ENCODE peak calls at places on chromosomes 3 and 15, in five cellular contexts. One of them, this sample, is unnamed.
A peak's percentile ranks its signal among the peaks of the same experiment; 100 is the strongest.

GRCh38 chr15:60614862-60615771 is 136.2 kb upstream of the ICE2 start:
- DNase-seq in left ventricle myocardium inferior: no peak
- DNase-seq in lower lobe of right lung: no peak
- DNase-seq in PC-9: peak; percentile 78
- DNase-seq in ovary: no peak
- DNase-seq in this sample: no peak

GRCh38 chr15:101428758-101429157 is 60.7 kb downstream of the PCSK6 start:
- DNase-seq in left ventricle myocardium inferior: no peak
- DNase-seq in lower lobe of right lung: no peak
- DNase-seq in PC-9: no peak
- DNase-seq in ovary: no peak
- DNase-seq in this sample: no peak

GRCh38 chr3:133888739-133889340 is 6.8 kb downstream of the RAB6B start:
- DNase-seq in left ventricle myocardium inferior: no peak
- DNase-seq in lower lobe of right lung: peak; percentile 19
- DNase-seq in PC-9: no peak
- DNase-seq in ovary: no peak
- DNase-seq in this sample: no peak

GRCh38 chr3:39148116-39149058 is 5.0 kb downstream of the CSRNP1 start:
- DNase-seq in left ventricle myocardium inferior: no peak
- DNase-seq in lower lobe of right lung: no peak
- DNase-seq in PC-9: no peak
- DNase-seq in ovary: no peak
- DNase-seq in this sample: peak; percentile 74

GRCh38 chr15:28060005-28060404 is 39.1 kb downstream of the OCA2 start:
- DNase-seq in left ventricle myocardium inferior: no peak
- DNase-seq in lower lobe of right lung: no peak
- DNase-seq in PC-9: no peak
- DNase-seq in ovary: no peak
- DNase-seq in this sample: no peak

GRCh38 chr3:177126015-177126773 is 71.1 kb downstream of the TBL1XR1 start:
- DNase-seq in left ventricle myocardium inferior: no peak
- DNase-seq in lower lobe of right lung: no peak
- DNase-seq in PC-9: no peak
- DNase-seq in ovary: no peak
- DNase-seq in this sample: peak; percentile 93

GRCh38 chr3:56370991-56371775 is 97.1 kb downstream of the ERC2 start:
- DNase-seq in left ventricle myocardium inferior: no peak
- DNase-seq in lower lobe of right lung: no peak
- DNase-seq in PC-9: no peak
- DNase-seq in ovary: no peak
- DNase-seq in this sample: no peak

GRCh38 chr15:40436892-40437753 is 3.6 kb upstream of the BAHD1 start:
- DNase-seq in left ventricle myocardium inferior: no peak
- DNase-seq in lower lobe of right lung: no peak
- DNase-seq in PC-9: no peak
- DNase-seq in ovary: no peak
- DNase-seq in this sample: no peak

GRCh38 chr15:48352474-48353072 is 21.3 kb downstream of the DUT start:
- DNase-seq in left ventricle myocardium inferior: no peak
- DNase-seq in lower lobe of right lung: no peak
- DNase-seq in PC-9: peak; percentile 61
- DNase-seq in ovary: peak; percentile 60
- DNase-seq in this sample: peak; percentile 82

GRCh38 chr15:89143503-89144162 is 55.4 kb downstream of the ABHD2 start:
- DNase-seq in left ventricle myocardium inferior: no peak
- DNase-seq in lower lobe of right lung: no peak
- DNase-seq in PC-9: peak; percentile 75
- DNase-seq in ovary: no peak
- DNase-seq in this sample: peak; percentile 92

GRCh38 chr3:124587053-124587408 is 143.2 kb upstream of the UMPS start:
- DNase-seq in left ventricle myocardium inferior: no peak
- DNase-seq in lower lobe of right lung: no peak
- DNase-seq in PC-9: peak; percentile 59
- DNase-seq in ovary: no peak
- DNase-seq in this sample: peak; percentile 44

GRCh38 chr15:43168192-43169107 is 16.8 kb upstream of the CCNDBP1 start:
- DNase-seq in left ventricle myocardium inferior: no peak
- DNase-seq in lower lobe of right lung: no peak
- DNase-seq in PC-9: no peak
- DNase-seq in ovary: no peak
- DNase-seq in this sample: peak; percentile 87

GRCh38 chr3:188295876-188296275 is 141.9 kb downstream of the LPP start:
- DNase-seq in left ventricle myocardium inferior: no peak
- DNase-seq in lower lobe of right lung: no peak
- DNase-seq in PC-9: no peak
- DNase-seq in ovary: no peak
- DNase-seq in this sample: no peak

GRCh38 chr15:92960996-92961681 is 61.0 kb downstream of the CHD2 start:
- DNase-seq in left ventricle myocardium inferior: no peak
- DNase-seq in lower lobe of right lung: no peak
- DNase-seq in PC-9: no peak
- DNase-seq in ovary: no peak
- DNase-seq in this sample: no peak

GRCh38 chr3:190385835-190386688 is 1.9 kb upstream of the CLDN16 start:
- DNase-seq in left ventricle myocardium inferior: no peak
- DNase-seq in lower lobe of right lung: no peak
- DNase-seq in PC-9: peak; percentile 95
- DNase-seq in ovary: no peak
- DNase-seq in this sample: peak; percentile 94

GRCh38 chr3:47014036-47014435 is 34.6 kb downstream of the NBEAL2 start:
- DNase-seq in left ventricle myocardium inferior: no peak
- DNase-seq in lower lobe of right lung: no peak
- DNase-seq in PC-9: no peak
- DNase-seq in ovary: no peak
- DNase-seq in this sample: no peak

GRCh38 chr3:62875103-62876002 is at the start of gene CADPS:
- DNase-seq in left ventricle myocardium inferior: peak; percentile 15
- DNase-seq in lower lobe of right lung: peak; percentile 27
- DNase-seq in PC-9: no peak
- DNase-seq in ovary: no peak
- DNase-seq in this sample: no peak

GRCh38 chr3:14780927-14781507 is 37.7 kb upstream of the FGD5 start:
- DNase-seq in left ventricle myocardium inferior: peak; percentile 64
- DNase-seq in lower lobe of right lung: peak; percentile 68
- DNase-seq in PC-9: peak; percentile 38
- DNase-seq in ovary: peak; percentile 40
- DNase-seq in this sample: peak; percentile 5

GRCh38 chr3:133643611-133644010 is 18.1 kb downstream of the TOPBP1 start:
- DNase-seq in left ventricle myocardium inferior: no peak
- DNase-seq in lower lobe of right lung: no peak
- DNase-seq in PC-9: no peak
- DNase-seq in ovary: no peak
- DNase-seq in this sample: no peak

GRCh38 chr3:30873667-30874066 is 20.8 kb downstream of the GADL1 start:
- DNase-seq in left ventricle myocardium inferior: no peak
- DNase-seq in lower lobe of right lung: no peak
- DNase-seq in PC-9: no peak
- DNase-seq in ovary: no peak
- DNase-seq in this sample: no peak

GRCh38 chr3:138774529-138775253 is 60.0 kb downstream of the PIK3CB start:
- DNase-seq in left ventricle myocardium inferior: no peak
- DNase-seq in lower lobe of right lung: no peak
- DNase-seq in PC-9: peak; percentile 93
- DNase-seq in ovary: peak; percentile 75
- DNase-seq in this sample: peak; percentile 99

GRCh38 chr3:45881031-45882022 is 5.0 kb upstream of the CCR9 start:
- DNase-seq in left ventricle myocardium inferior: no peak
- DNase-seq in lower lobe of right lung: no peak
- DNase-seq in PC-9: peak; percentile 57
- DNase-seq in ovary: no peak
- DNase-seq in this sample: no peak

GRCh38 chr3:195549931-195550519 is 6.9 kb upstream of the PPP1R2 start:
- DNase-seq in left ventricle myocardium inferior: no peak
- DNase-seq in lower lobe of right lung: no peak
- DNase-seq in PC-9: peak; percentile 25
- DNase-seq in ovary: no peak
- DNase-seq in this sample: no peak

GRCh38 chr15:74242296-74242929 is 6.3 kb downstream of the CCDC33 start:
- DNase-seq in left ventricle myocardium inferior: no peak
- DNase-seq in lower lobe of right lung: no peak
- DNase-seq in PC-9: peak; percentile 40
- DNase-seq in ovary: no peak
- DNase-seq in this sample: peak; percentile 36

GRCh38 chr3:130963878-130964277 is 62.7 kb downstream of the ASTE1 start:
- DNase-seq in left ventricle myocardium inferior: no peak
- DNase-seq in lower lobe of right lung: no peak
- DNase-seq in PC-9: peak; percentile 78
- DNase-seq in ovary: no peak
- DNase-seq in this sample: peak; percentile 96

GRCh38 chr15:49423906-49424520 is 971 bp downstream of the FGF7 start:
- DNase-seq in left ventricle myocardium inferior: no peak
- DNase-seq in lower lobe of right lung: no peak
- DNase-seq in PC-9: no peak
- DNase-seq in ovary: no peak
- DNase-seq in this sample: no peak

GRCh38 chr3:58020740-58021071 is 12.5 kb downstream of the FLNB start:
- DNase-seq in left ventricle myocardium inferior: no peak
- DNase-seq in lower lobe of right lung: no peak
- DNase-seq in PC-9: no peak
- DNase-seq in ovary: no peak
- DNase-seq in this sample: no peak

GRCh38 chr3:38834110-38834509 is 18.1 kb upstream of the SCN10A start:
- DNase-seq in left ventricle myocardium inferior: peak; percentile 60
- DNase-seq in lower lobe of right lung: no peak
- DNase-seq in PC-9: no peak
- DNase-seq in ovary: peak; percentile 20
- DNase-seq in this sample: peak; percentile 92

GRCh38 chr3:100257601-100258000 is 3.2 kb upstream of the TBC1D23 start:
- DNase-seq in left ventricle myocardium inferior: no peak
- DNase-seq in lower lobe of right lung: no peak
- DNase-seq in PC-9: no peak
- DNase-seq in ovary: no peak
- DNase-seq in this sample: peak; percentile 50

GRCh38 chr3:126908752-126909275 is 74.1 kb upstream of the PLXNA1 start:
- DNase-seq in left ventricle myocardium inferior: no peak
- DNase-seq in lower lobe of right lung: no peak
- DNase-seq in PC-9: peak; percentile 90
- DNase-seq in ovary: no peak
- DNase-seq in this sample: no peak

GRCh38 chr3:88807471-88808090 is 299.8 kb upstream of the EPHA3 start:
- DNase-seq in left ventricle myocardium inferior: no peak
- DNase-seq in lower lobe of right lung: no peak
- DNase-seq in PC-9: no peak
- DNase-seq in ovary: no peak
- DNase-seq in this sample: peak; percentile 73

GRCh38 chr3:89172150-89172549 is 64.7 kb downstream of the EPHA3 start:
- DNase-seq in left ventricle myocardium inferior: no peak
- DNase-seq in lower lobe of right lung: no peak
- DNase-seq in PC-9: no peak
- DNase-seq in ovary: no peak
- DNase-seq in this sample: no peak

GRCh38 chr3:172646439-172647015 is 64.3 kb downstream of the NCEH1 start:
- DNase-seq in left ventricle myocardium inferior: no peak
- DNase-seq in lower lobe of right lung: no peak
- DNase-seq in PC-9: no peak
- DNase-seq in ovary: no peak
- DNase-seq in this sample: peak; percentile 79

GRCh38 chr15:61839541-61839940 is 220.7 kb downstream of the VPS13C start:
- DNase-seq in left ventricle myocardium inferior: no peak
- DNase-seq in lower lobe of right lung: no peak
- DNase-seq in PC-9: no peak
- DNase-seq in ovary: no peak
- DNase-seq in this sample: peak; percentile 75

GRCh38 chr3:109445210-109445609 is 107.9 kb upstream of the DPPA4 start:
- DNase-seq in left ventricle myocardium inferior: no peak
- DNase-seq in lower lobe of right lung: no peak
- DNase-seq in PC-9: no peak
- DNase-seq in ovary: no peak
- DNase-seq in this sample: no peak
- TF ChIP-seq CTCF in left ventricle myocardium inferior: no peak
- TF ChIP-seq CTCF in lower lobe of right lung: no peak
- TF ChIP-seq CTCF in PC-9: no peak
- TF ChIP-seq CTCF in ovary: no peak
- TF ChIP-seq CTCF in this sample: no peak

GRCh38 chr3:4928277-4928789 is 50.9 kb upstream of the BHLHE40 start:
- DNase-seq in left ventricle myocardium inferior: no peak
- DNase-seq in lower lobe of right lung: no peak
- DNase-seq in PC-9: no peak
- DNase-seq in ovary: no peak
- DNase-seq in this sample: no peak
- H3K4me3 ChIP-seq in left ventricle myocardium inferior: no peak overlapping the region
- H3K4me3 ChIP-seq in lower lobe of right lung: no peak overlapping the region
- H3K4me3 ChIP-seq in PC-9: no peak overlapping the region
- H3K4me3 ChIP-seq in ovary: no peak overlapping the region
- H3K4me3 ChIP-seq in this sample: no peak overlapping the region

DNA sequence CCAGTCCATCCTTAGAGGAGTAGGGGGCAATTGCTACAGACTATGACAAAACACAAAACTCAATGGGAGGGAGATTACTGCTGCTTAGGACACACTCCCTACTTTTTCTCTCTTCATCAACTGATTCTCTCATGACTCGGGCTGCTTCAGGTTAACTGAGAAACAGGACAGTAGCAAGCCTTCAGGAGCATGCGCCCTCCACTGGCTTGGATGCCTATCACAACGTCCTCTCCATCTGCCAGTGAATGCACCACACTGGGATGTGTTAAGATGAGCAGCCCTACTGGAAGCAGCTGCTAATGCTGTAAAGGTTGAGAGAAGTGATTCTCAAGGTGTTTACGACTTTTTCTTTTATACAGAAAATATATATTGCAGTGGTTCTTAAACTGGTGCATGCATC is 542.3 kb downstream of the EDEM1 start:
- DNase-seq in left ventricle myocardium inferior: no peak
- DNase-seq in lower lobe of right lung: no peak
- DNase-seq in PC-9: no peak
- DNase-seq in ovary: no peak
- DNase-seq in this sample: no peak
- TF ChIP-seq CTCF in left ventricle myocardium inferior: no peak
- TF ChIP-seq CTCF in lower lobe of right lung: no peak
- TF ChIP-seq CTCF in PC-9: no peak
- TF ChIP-seq CTCF in ovary: no peak
- TF ChIP-seq CTCF in this sample: no peak

GRCh38 chr3:33664195-33664594 is 53.9 kb downstream of the CLASP2 start:
- DNase-seq in left ventricle myocardium inferior: no peak
- DNase-seq in lower lobe of right lung: no peak
- DNase-seq in PC-9: peak; percentile 58
- DNase-seq in ovary: no peak
- DNase-seq in this sample: peak; percentile 85

GRCh38 chr3:33665294-33665693 is 52.8 kb downstream of the CLASP2 start:
- DNase-seq in left ventricle myocardium inferior: no peak
- DNase-seq in lower lobe of right lung: no peak
- DNase-seq in PC-9: no peak
- DNase-seq in ovary: no peak
- DNase-seq in this sample: no peak

GRCh38 chr3:33658971-33659848 is 58.8 kb downstream of the CLASP2 start:
- DNase-seq in left ventricle myocardium inferior: peak; percentile 76
- DNase-seq in lower lobe of right lung: peak; percentile 71
- DNase-seq in PC-9: no peak
- DNase-seq in ovary: peak; percentile 54
- DNase-seq in this sample: peak; percentile 89

GRCh38 chr3:33660035-33660434 is 58.0 kb downstream of the CLASP2 start:
- DNase-seq in left ventricle myocardium inferior: no peak
- DNase-seq in lower lobe of right lung: no peak
- DNase-seq in PC-9: no peak
- DNase-seq in ovary: no peak
- DNase-seq in this sample: peak; percentile 33

GRCh38 chr3:33663042-33663441 is 55.0 kb downstream of the CLASP2 start:
- DNase-seq in left ventricle myocardium inferior: no peak
- DNase-seq in lower lobe of right lung: no peak
- DNase-seq in PC-9: no peak
- DNase-seq in ovary: no peak
- DNase-seq in this sample: no peak
- H3K4me3 ChIP-seq in left ventricle myocardium inferior: no peak overlapping the region
- H3K4me3 ChIP-seq in lower lobe of right lung: no peak overlapping the region
- H3K4me3 ChIP-seq in PC-9: no peak overlapping the region
- H3K4me3 ChIP-seq in ovary: no peak overlapping the region
- H3K4me3 ChIP-seq in this sample: no peak overlapping the region

This sample was measured in astrocyte of the spinal cord.